ENCODE peak calls at places on chromosomes 5 and 9, in five cellular contexts. M, X, B, Q and F are unnamed samples.
A peak's percentile ranks its signal among the peaks of the same experiment; 100 is the strongest.

GRCh38 chr5:17302590-17302989 is 85.2 kb downstream of the BASP1 start:
- DNase-seq in M (no peak), X (no peak), B (no peak), Q (no peak), F (no peak)

GRCh38 chr5:65858316-65858715 is 68.1 kb upstream of the ERBIN start:
- DNase-seq in M (no peak), X (no peak), B (no peak), Q (no peak), F (no peak)

GRCh38 chr9:38110476-38110875 is 41.4 kb upstream of the SHB start:
- DNase-seq in M (no peak), X (no peak), B (no peak), Q (no peak), F (no peak)

GRCh38 chr5:114634517-114634916 is 272.6 kb downstream of the KCNN2 start:
- DNase-seq in M (no peak), X (no peak), B (no peak), Q (no peak), F (no peak)

GRCh38 chr5:73652391-73652790 is 26.4 kb downstream of the ARHGEF28 start:
- DNase-seq in M (no peak), X (no peak), B (no peak), Q (no peak), F (no peak)

GRCh38 chr5:27266184-27266583 is 227.8 kb upstream of the CDH9 start:
- DNase-seq in M (no peak), X (no peak), B (no peak), Q (no peak), F (no peak)

GRCh38 chr9:133509179-133510083 is 15.3 kb downstream of the MYMK start:
- DNase-seq in M (no peak), X (no peak), B (peak; percentile 13), Q (peak; percentile 67), F (no peak)

GRCh38 chr5:145982572-145983314 is 46.4 kb downstream of the SH3RF2 start:
- DNase-seq in M (no peak), X (no peak), B (no peak), Q (no peak), F (no peak)

GRCh38 chr5:100614308-100614707 is 79.1 kb downstream of the FAM174A start:
- DNase-seq in M (no peak), X (no peak), B (no peak), Q (no peak), F (no peak)

GRCh38 chr9:86700601-86701000 is 246.7 kb downstream of the GAS1 start:
- DNase-seq in M (no peak), X (peak; percentile 58), B (peak; percentile 64), Q (no peak), F (no peak)

GRCh38 chr5:142834504-142834903 is 64.3 kb downstream of the ARHGAP26 start:
- DNase-seq in M (no peak), X (no peak), B (no peak), Q (no peak), F (no peak)

GRCh38 chr9:18404482-18405029 is 69.4 kb upstream of the ADAMTSL1 start:
- DNase-seq in M (no peak), X (no peak), B (no peak), Q (peak; percentile 2), F (no peak)

GRCh38 chr5:137142371-137143243 is 356.5 kb downstream of the SPOCK1 start:
- DNase-seq in M (no peak), X (peak; percentile 49), B (peak; percentile 34), Q (no peak), F (no peak)

GRCh38 chr9:135907006-135907434 is 326 bp downstream of the CAMSAP1 start:
- DNase-seq in M (no peak), X (no peak), B (no peak), Q (no peak), F (no peak)

DNA sequence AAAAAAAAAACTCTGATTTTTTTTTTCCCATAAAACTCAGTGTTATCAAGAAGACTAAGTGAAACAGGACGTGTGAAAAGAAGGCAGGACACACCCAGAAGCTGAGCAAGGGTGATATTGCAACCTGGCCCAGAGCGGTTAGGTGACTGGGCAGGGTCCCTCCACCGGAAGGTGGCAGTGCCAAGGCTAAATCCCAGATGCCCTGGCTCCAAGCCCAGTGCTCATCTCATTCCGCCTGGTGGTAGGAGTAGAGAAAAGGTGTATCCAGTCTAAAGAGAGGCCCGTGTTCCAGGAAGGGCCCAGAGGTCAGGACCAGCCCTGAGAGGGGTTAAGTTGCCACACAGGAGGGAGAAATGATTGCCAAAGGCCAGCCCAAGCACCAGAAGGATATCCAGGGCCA is 51.5 kb upstream of the SAP30L start:
- DNase-seq in M (no peak), X (no peak), B (no peak), Q (no peak), F (no peak)
- TF ChIP-seq CTCF in M (no peak), X (no peak), B (no peak), Q (no peak), F (no peak)

GRCh38 chr9:126337690-126338426 is 11.2 kb downstream of the MVB12B start:
- DNase-seq in M (no peak), X (peak; percentile 86), B (no peak), Q (no peak), F (no peak)

GRCh38 chr9:126331964-126332748 is 5.5 kb downstream of the MVB12B start:
- DNase-seq in M (no peak), X (no peak), B (no peak), Q (peak; percentile 65), F (no peak)

GRCh38 chr9:126336350-126337335 is 10.0 kb downstream of the MVB12B start:
- DNase-seq in M (no peak), X (no peak), B (no peak), Q (no peak), F (no peak)

GRCh38 chr9:126335837-126336236 is 9.2 kb downstream of the MVB12B start:
- DNase-seq in M (no peak), X (no peak), B (no peak), Q (peak; percentile 43), F (no peak)

DNA sequence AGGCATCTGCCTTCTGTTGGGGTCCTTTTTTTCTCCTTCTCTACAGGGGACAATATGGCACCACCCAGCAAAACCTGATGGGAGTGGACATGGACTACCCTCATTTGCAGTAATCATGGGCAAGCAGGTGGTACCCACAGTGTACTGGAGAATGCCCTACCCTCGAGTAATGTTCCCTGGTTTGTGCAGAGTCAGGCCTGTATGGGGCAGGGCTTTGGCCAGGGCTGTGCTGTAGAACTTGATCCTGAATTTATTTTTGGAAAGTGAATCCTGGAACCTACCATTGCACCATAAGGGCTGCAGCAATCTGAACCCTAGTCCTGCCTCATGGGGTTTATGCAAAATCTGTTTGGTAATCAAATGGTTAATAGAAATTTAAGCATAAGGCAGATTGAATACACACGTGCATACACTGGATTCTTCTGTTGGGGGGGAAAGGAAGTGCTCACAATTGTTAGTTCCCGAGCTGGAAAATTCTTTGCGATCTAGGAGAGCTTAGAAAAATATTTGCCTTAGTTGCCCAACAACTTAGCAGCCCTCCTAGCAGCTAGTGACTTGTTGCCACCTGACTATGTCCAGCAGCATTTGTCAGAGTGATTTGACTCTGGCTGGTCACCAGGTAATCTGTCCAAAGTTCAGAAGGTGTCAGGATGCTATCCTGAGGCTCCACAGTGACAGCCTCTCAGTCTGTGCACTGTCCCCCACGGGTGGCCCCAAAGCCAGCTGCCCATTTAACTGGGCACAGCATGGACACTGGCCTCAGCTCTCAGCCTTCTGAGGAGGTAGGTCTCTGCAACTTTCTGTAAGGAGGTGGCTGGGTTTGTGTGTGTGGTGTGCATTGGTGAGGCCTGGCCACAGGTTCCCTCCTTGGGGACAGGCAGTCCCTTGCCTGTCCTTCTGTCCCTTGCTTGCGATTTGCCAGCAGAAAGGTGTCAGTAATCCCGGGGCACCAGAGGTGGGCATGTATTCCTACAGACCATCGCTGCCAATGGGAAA is 8.3 kb downstream of the MVB12B start:
- DNase-seq in M (no peak), X (no peak), B (no peak), Q (no peak), F (no peak)
- TF ChIP-seq CTCF in M (no peak), X (no peak), B (no peak), Q (no peak), F (no peak)

GRCh38 chr5:148376198-148376597 is 7.6 kb upstream of the FBXO38 start:
- DNase-seq in M (no peak), X (no peak), B (no peak), Q (no peak), F (no peak)

GRCh38 chr5:148372883-148373282 is 10.9 kb upstream of the FBXO38 start:
- DNase-seq in M (no peak), X (no peak), B (no peak), Q (no peak), F (no peak)

GRCh38 chr5:148372331-148372730 is 11.4 kb upstream of the FBXO38 start:
- DNase-seq in M (no peak), X (no peak), B (no peak), Q (no peak), F (no peak)

GRCh38 chr5:148378670-148379069 is 5.1 kb upstream of the FBXO38 start:
- DNase-seq in M (no peak), X (no peak), B (no peak), Q (no peak), F (no peak)

GRCh38 chr5:148374693-148375360 is 8.9 kb upstream of the FBXO38 start:
- DNase-seq in M (no peak), X (no peak), B (no peak), Q (peak; percentile 31), F (no peak)
- TF ChIP-seq CTCF in M (peak; percentile 77), X (peak; percentile 65), B (peak; percentile 51), Q (peak; percentile 66), F (peak; percentile 78)

GRCh38 chr5:181121675-181122561 is 9.1 kb downstream of the OR2V1 start:
- DNase-seq in M (no peak), X (no peak), B (no peak), Q (peak; percentile 30), F (no peak)
- TF ChIP-seq CTCF in M (peak; percentile 4), X (no peak), B (peak; percentile 10), Q (peak; percentile 15), F (no peak)

GRCh38 chr9:81993656-81994055 is 5.1 kb downstream of the SPATA31D1 start:
- DNase-seq in M (no peak), X (no peak), B (no peak), Q (no peak), F (no peak)
- TF ChIP-seq CTCF in M (no peak), X (no peak), B (no peak), Q (no peak), F (no peak)

GRCh38 chr5:176178789-176179188 is 59.4 kb upstream of the SIMC1 start:
- DNase-seq in M (no peak), X (no peak), B (no peak), Q (no peak), F (no peak)
- TF ChIP-seq CTCF in M (no peak), X (no peak), B (no peak), Q (no peak), F (no peak)

DNA sequence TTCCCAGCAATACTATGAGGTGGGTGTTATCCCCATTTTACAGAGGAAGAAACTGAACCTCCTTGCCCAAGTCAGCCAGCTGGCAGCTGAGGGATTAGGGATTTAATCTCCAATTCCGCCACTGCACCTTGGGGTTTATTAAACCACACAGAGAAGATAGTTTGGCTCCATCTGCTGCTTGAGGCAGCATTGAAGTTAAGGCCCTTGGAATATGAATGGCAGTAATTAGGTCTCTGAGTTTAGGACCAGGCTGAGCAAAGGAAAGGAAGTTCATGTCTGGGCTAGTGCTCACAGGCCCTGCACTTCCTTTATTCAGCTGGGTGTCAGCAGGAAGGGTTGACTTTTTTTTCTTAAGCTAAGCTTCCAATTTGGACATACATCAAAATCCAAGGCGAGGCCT is 86.9 kb upstream of the GDNF start:
- DNase-seq in M (no peak), X (no peak), B (no peak), Q (no peak), F (no peak)
- TF ChIP-seq CTCF in M (no peak), X (no peak), B (no peak), Q (no peak), F (no peak)